ENCODE peak calls at places on chromosomes 11 and 22, in eight cellular contexts. I is PC-3, B is heart left ventricle, G is kidney epithelial cell, K is spleen, N is bronchial epithelial cell, E is GM20000, T is lower lobe of right lung. L is an unnamed sample.

GRCh38 chr22:42757475-42757874 is 36.8 kb upstream of the A4GALT start:
- DNase-seq in I (no peak), E (peak), B (no peak), K (no peak), N (peak), T (no peak), G (no peak), L (no peak)

GRCh38 chr22:30205281-30206115 is 41.1 kb downstream of the LIF start:
- DNase-seq in G (peak), T (no peak), I (peak), N (peak), B (peak), K (no peak), E (no peak), L (no peak)

GRCh38 chr11:9176136-9176535 is 84.7 kb upstream of the SCUBE2 start:
- DNase-seq in K (no peak), G (no peak), B (no peak), E (no peak), I (no peak), T (no peak), N (no peak), L (no peak)

GRCh38 chr11:86869966-86870570 is 69.7 kb downstream of the PRSS23 start:
- DNase-seq in G (peak), E (peak), N (peak), I (peak), K (no peak), T (no peak), B (peak), L (peak)

GRCh38 chr11:130580372-130580771 is 131.9 kb downstream of the ADAMTS15 start:
- DNase-seq in E (no peak), T (no peak), K (no peak), N (peak), G (peak), I (peak), B (no peak), L (no peak)

GRCh38 chr22:31177420-31178162 is 17.6 kb downstream of the RNF185 start:
- DNase-seq in G (peak), I (peak), E (no peak), N (peak), B (no peak), T (no peak), K (no peak), L (no peak)

GRCh38 chr11:20099527-20099926 is 60.7 kb downstream of the DBX1 start:
- DNase-seq in G (no peak), N (no peak), T (no peak), I (no peak), K (no peak), E (no peak), B (no peak), L (no peak)

GRCh38 chr22:19818264-19819208 is 36.1 kb downstream of the GNB1L start:
- DNase-seq in E (no peak), B (no peak), K (no peak), T (no peak), I (no peak), N (no peak), G (no peak), L (no peak)

GRCh38 chr11:134342572-134343340 is 11.0 kb downstream of the GLB1L2 start:
- DNase-seq in N (no peak), T (no peak), E (no peak), I (no peak), K (no peak), B (no peak), G (no peak), L (no peak)

GRCh38 chr11:130602700-130603584 is 154.5 kb downstream of the ADAMTS15 start:
- DNase-seq in N (no peak), I (no peak), B (no peak), T (no peak), K (no peak), G (no peak), E (no peak), L (no peak)

GRCh38 chr11:74749127-74749964 is 697 bp downstream of the RNF169 start:
- DNase-seq in N (peak), T (peak), B (peak), K (peak), G (no peak), E (peak), I (peak), L (peak)

GRCh38 chr22:26182723-26183122 is 13.5 kb downstream of the SEZ6L start:
- DNase-seq in N (no peak), G (no peak), K (no peak), B (no peak), T (no peak), E (no peak), I (no peak), L (no peak)

GRCh38 chr22:29700949-29701927 is 18.6 kb upstream of the CABP7 start:
- DNase-seq in B (no peak), I (peak), N (peak), T (no peak), K (no peak), E (no peak), G (peak), L (no peak)

GRCh38 chr11:81030186-81030585 is 1589.4 kb upstream of the TENM4 start:
- DNase-seq in T (no peak), I (no peak), K (no peak), G (peak), E (no peak), B (no peak), N (peak), L (no peak)

GRCh38 chr11:119525180-119525854 is 102.3 kb upstream of the THY1 start:
- DNase-seq in B (no peak), I (no peak), K (peak), E (no peak), T (no peak), G (no peak), N (no peak), L (no peak)

GRCh38 chr11:68038226-68038717 is 553 bp upstream of the TCIRG1 start:
- DNase-seq in B (peak), T (peak), E (no peak), I (no peak), K (peak), N (no peak), G (no peak), L (no peak)

GRCh38 chr11:44967930-44968496 is 17.3 kb upstream of the TP53I11 start:
- DNase-seq in K (no peak), I (no peak), T (no peak), B (no peak), G (no peak), E (no peak), N (no peak), L (no peak)

GRCh38 chr11:11978792-11979486 is 29.5 kb downstream of the DKK3 start:
- DNase-seq in N (no peak), B (peak), E (no peak), I (no peak), G (no peak), K (peak), T (no peak), L (no peak)

GRCh38 chr11:27395556-27396258 is 32.7 kb upstream of the CCDC34 start:
- DNase-seq in E (no peak), G (peak), T (no peak), K (no peak), N (peak), I (peak), B (no peak), L (no peak)

GRCh38 chr11:120254788-120255518 is 15.0 kb downstream of the POU2F3 start:
- DNase-seq in I (no peak), G (no peak), N (no peak), B (no peak), T (no peak), E (no peak), K (peak), L (peak)

GRCh38 chr11:26842458-26842841 is 120.6 kb upstream of the SLC5A12 start:
- DNase-seq in T (no peak), E (no peak), I (no peak), B (no peak), K (no peak), N (peak), G (no peak), L (no peak)

GRCh38 chr22:46081831-46082210 is 68.5 kb upstream of the PPARA start:
- DNase-seq in K (peak), G (no peak), B (no peak), T (peak), I (no peak), N (no peak), E (no peak), L (no peak)

GRCh38 chr11:114058026-114058706 is 1.3 kb upstream of the ZBTB16 start:
- DNase-seq in T (peak), I (no peak), N (no peak), K (no peak), G (no peak), B (no peak), E (no peak), L (peak)

GRCh38 chr22:19527861-19528417 is 3.7 kb upstream of the CLDN5 start:
- DNase-seq in K (peak), G (no peak), N (peak), E (no peak), T (no peak), I (peak), B (no peak), L (no peak)

GRCh38 chr11:38392176-38392575 is 1794.1 kb upstream of the RAG2 start:
- DNase-seq in B (no peak), I (peak), K (no peak), G (no peak), T (no peak), E (no peak), N (peak), L (no peak)

GRCh38 chr11:8382436-8383053 is 118.9 kb upstream of the LMO1 start:
- DNase-seq in B (no peak), T (no peak), G (peak), N (peak), K (no peak), I (peak), E (no peak), L (no peak)

GRCh38 chr11:32960553-32961164 is 55.0 kb upstream of the DEPDC7 start:
- DNase-seq in I (peak), K (no peak), E (peak), N (peak), T (no peak), G (peak), B (no peak), L (no peak)

GRCh38 chr11:16669799-16670415 is 68.5 kb upstream of the C11orf58 start:
- DNase-seq in N (peak), E (no peak), K (no peak), B (no peak), G (peak), T (no peak), I (peak), L (no peak)

GRCh38 chr22:29520851-29521250 is 32.7 kb downstream of the THOC5 start:
- DNase-seq in B (no peak), E (no peak), G (no peak), T (no peak), K (no peak), I (peak), N (peak), L (no peak)

DNA sequence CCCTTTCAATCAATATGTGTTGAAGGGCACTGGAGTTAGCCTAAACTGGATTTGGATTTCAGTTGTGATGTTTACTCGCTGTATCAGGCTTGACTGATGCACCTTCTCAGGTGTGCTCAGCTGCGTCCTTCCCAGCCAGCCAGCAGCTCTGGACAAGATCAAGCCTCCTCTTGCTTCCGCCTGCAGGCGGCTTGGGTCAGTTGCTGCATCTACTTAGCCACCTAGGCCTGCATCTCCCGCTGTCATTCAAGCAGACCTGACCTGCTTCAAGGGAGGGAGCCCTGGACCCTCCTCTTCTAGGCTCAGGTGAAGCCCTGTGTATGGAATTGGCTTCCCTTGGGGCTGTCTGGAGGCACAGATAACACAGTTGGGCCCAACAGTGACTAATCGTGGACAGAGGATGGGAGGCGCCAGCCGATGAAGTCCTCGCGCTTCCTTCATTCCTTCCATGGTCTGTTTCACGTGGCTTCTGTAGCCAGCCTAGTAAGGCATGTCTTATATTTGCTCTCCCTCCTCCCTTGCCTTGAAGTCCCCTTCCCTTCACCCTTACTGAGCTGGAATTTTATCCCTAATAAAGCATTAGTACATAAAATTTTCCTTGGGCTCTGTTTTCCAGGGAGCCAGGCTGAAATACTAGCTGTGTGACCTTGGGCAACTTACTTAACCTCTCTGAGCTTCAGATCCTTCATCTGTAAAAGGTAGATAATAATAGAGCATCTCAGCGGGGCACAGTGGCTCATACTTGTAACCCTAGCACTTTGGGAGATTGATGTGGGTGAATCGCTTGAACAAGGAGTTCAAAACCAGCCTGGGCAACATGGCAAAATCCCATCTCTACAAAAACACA is 2.1 kb upstream of the LHFPL7 start:
- DNase-seq in B (no peak), I (no peak), N (no peak), T (no peak), G (no peak), E (no peak), K (no peak), L (no peak)
- TF ChIP-seq CTCF in B (no peak), I (no peak), N (no peak), T (no peak), G (no peak), E (no peak), K (no peak), L (no peak)

DNA sequence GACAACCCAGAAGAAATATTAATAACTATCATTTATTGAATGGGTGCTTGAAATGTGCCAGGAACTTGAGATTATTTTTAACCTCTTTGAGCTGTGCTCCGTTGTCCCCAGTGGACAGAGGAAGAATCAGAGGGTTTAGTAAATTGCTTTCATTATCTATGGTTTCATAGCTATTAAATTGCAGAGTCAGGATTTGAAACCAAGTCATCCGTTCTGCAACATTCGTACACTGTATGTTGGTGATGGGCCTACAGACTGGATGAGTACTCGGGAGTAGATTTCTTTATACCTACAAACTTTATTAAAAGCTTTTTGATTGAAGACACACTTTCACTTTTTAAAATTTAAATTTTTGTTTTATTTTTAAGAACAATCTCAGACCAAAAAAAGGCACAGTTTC is 4.9 kb downstream of the HSD17B12 start:
- DNase-seq in N (no peak), B (no peak), I (peak), G (no peak), E (no peak), K (no peak), T (no peak), L (no peak)
- TF ChIP-seq CTCF in N (no peak), B (no peak), I (peak), G (no peak), E (no peak), K (no peak), T (no peak), L (no peak)

GRCh38 chr11:109423114-109423859 is 1.3 kb downstream of the C11orf87 start:
- DNase-seq in K (no peak), I (no peak), G (no peak), B (no peak), T (no peak), N (no peak), E (peak), L (peak)
- TF ChIP-seq CTCF in K (no peak), I (no peak), G (no peak), B (no peak), T (no peak), N (peak), E (no peak), L (no peak)

GRCh38 chr11:843818-844692 is 1.4 kb downstream of the TSPAN4 start:
- DNase-seq in N (peak), G (no peak), T (peak), B (peak), E (no peak), K (peak), I (peak), L (peak)

GRCh38 chr11:841981-842369 is 354 bp downstream of the POLR2L start:
- DNase-seq in B (no peak), I (no peak), G (no peak), T (no peak), K (no peak), E (no peak), N (no peak), L (no peak)

GRCh38 chr11:844693-845644 is 2.3 kb downstream of the TSPAN4 start:
- DNase-seq in G (no peak), K (peak), B (peak), E (peak), N (no peak), I (peak), T (peak), L (peak)

GRCh38 chr11:842370-843002 is at the start of the genes POLR2L and TSPAN4:
- DNase-seq in N (peak), I (peak), K (peak), B (peak), E (peak), T (peak), G (no peak), L (peak)

DNA sequence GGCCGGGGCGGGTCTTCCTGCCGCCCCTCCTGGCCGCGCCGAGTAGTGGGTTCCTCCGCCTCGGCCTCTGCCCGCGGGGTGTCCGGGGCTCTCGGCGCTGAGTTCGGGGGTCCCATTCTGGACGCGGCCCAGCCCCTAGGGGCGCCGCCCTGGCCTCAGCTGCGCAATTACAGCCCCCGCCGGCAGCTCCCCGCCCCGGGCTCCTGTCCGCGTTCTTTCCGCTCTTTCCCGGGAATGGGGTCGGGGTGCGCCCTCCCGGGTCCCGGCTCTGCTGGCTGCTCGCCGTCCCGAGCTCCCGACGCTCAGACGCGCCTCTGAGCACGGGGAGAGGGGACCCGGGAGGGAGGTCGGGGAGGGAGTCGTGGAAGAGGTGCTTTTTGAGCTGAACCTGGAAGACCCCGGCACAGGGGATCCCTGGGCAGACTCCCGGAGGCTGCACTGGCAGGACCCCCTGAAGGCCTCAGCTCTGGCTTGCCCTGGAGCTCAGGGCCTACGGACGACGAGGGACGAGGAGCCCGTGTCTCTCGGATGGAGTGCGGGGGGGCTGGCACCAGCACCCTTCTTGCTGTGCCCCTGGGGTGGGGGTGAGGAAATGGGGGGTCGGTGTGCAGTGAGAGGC is 543 bp downstream of the TSPAN4 start:
- DNase-seq in T (no peak), G (no peak), N (no peak), B (no peak), K (peak), I (no peak), E (no peak), L (peak)
- TF ChIP-seq CTCF in T (no peak), G (no peak), N (peak), B (no peak), K (no peak), I (no peak), E (no peak), L (no peak)

GRCh38 chr22:41469218-41469851 is 418 bp downstream of the ACO2 start:
- DNase-seq in G (no peak), I (peak), K (no peak), E (no peak), B (no peak), T (no peak), N (no peak), L (no peak)
- TF ChIP-seq CTCF in G (no peak), I (no peak), K (no peak), E (no peak), B (no peak), T (no peak), N (no peak), L (no peak)

GRCh38 chr22:33274214-33274828 is 216.1 kb upstream of the SYN3 start:
- DNase-seq in K (peak), G (no peak), B (no peak), T (no peak), E (peak), I (no peak), N (no peak), L (peak)
- TF ChIP-seq CTCF in K (peak), G (peak), B (peak), T (peak), E (peak), I (peak), N (peak), L (peak)

L was measured in nephron progenitor cell.